ENCODE peak calls at places on chromosomes 1 and 21, in six cellular contexts. B, G, Z, Y, A and X are unnamed samples.

GRCh38 chr1:1540015-1540816 is at the start of gene TMEM240:
- DNase-seq in B (peak), G (peak), Z (peak), Y (no peak), A (peak), X (peak)

GRCh38 chr1:151716771-151717631 is at the start of gene CELF3:
- DNase-seq in B (no peak), G (no peak), Z (no peak), Y (peak), A (peak), X (no peak)

GRCh38 chr1:7581754-7582264 is 189.3 kb upstream of the VAMP3 start:
- DNase-seq in B (no peak), G (no peak), Z (peak), Y (no peak), A (no peak), X (no peak)

GRCh38 chr1:9292361-9293240 is at the start of gene SPSB1:
- DNase-seq in B (peak), G (peak), Z (peak), Y (peak), A (peak), X (no peak)

GRCh38 chr1:190175320-190175719 is 302.3 kb downstream of the BRINP3 start:
- DNase-seq in B (no peak), G (no peak), Z (no peak), Y (no peak), A (no peak), X (no peak)

GRCh38 chr1:41657679-41658078 is 173.2 kb upstream of the EDN2 start:
- DNase-seq in B (no peak), G (no peak), Z (no peak), Y (no peak), A (no peak), X (no peak)

GRCh38 chr1:100622037-100622436 is 84.1 kb downstream of the GPR88 start:
- DNase-seq in B (no peak), G (peak), Z (peak), Y (peak), A (peak), X (no peak)

GRCh38 chr1:44924835-44925464 is 61.4 kb downstream of the EIF2B3 start:
- DNase-seq in B (no peak), G (no peak), Z (peak), Y (peak), A (peak), X (no peak)

GRCh38 chr1:116764466-116764896 is 10.3 kb downstream of the CD2 start:
- DNase-seq in B (no peak), G (no peak), Z (no peak), Y (no peak), A (no peak), X (no peak)

GRCh38 chr21:35911412-35912191 is 148.7 kb downstream of the SETD4 start:
- DNase-seq in B (no peak), G (no peak), Z (no peak), Y (no peak), A (no peak), X (no peak)

GRCh38 chr21:35896060-35896459 is 164.3 kb downstream of the SETD4 start:
- DNase-seq in B (no peak), G (no peak), Z (no peak), Y (no peak), A (no peak), X (no peak)

GRCh38 chr1:66598670-66599069 is 64.7 kb downstream of the SGIP1 start:
- DNase-seq in B (no peak), G (no peak), Z (peak), Y (no peak), A (peak), X (no peak)

GRCh38 chr1:1799716-1800115 is 21.4 kb upstream of the NADK start:
- DNase-seq in B (no peak), G (no peak), Z (no peak), Y (no peak), A (no peak), X (no peak)

DNA sequence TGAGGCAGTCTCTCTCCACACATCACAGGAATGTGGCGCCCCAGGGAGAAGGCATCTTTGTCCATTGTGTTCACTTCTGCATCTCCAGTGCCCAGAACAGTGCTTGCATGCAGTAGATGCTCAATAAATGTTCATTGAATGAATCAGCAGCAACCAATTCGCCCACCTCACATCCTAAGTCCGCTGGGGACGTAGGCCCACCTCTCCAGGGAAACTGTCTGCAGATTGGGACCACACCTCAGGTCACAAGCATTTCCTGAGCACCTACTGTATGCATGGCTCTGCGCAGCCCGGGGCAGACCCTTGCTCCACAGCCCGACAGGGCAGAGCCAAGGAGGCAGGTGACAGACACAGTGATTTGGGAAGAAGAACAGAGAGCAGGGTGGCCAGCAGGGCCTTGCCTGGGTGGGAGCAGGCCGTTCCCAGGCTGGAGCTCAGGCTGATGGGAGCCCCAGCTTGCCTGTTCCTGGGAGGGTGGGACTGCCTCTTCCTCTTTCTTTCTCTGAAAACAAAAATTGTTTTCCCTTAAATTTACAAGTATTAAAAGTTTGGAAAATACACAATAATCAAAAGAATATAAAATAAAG is 25.8 kb upstream of the RUNX3 start:
- DNase-seq in B (no peak), G (no peak), Z (no peak), Y (no peak), A (no peak), X (no peak)
- H3K4me3 ChIP-seq in B (no peak), G (no peak), Z (no peak), Y (no peak), A (no peak), X (no peak)

GRCh38 chr1:82454431-82454830 is 653.7 kb downstream of the ADGRL2 start:
- DNase-seq in B (no peak), G (no peak), Z (no peak), Y (no peak), A (no peak), X (no peak)
- H3K4me3 ChIP-seq in B (no peak), G (no peak), Z (no peak), Y (no peak), A (no peak), X (no peak)

GRCh38 chr1:10754571-10755329 is 41.7 kb downstream of the CASZ1 start:
- DNase-seq in B (no peak), G (no peak), Z (no peak), Y (no peak), A (no peak), X (no peak)
- H3K4me3 ChIP-seq in B (no peak), G (no peak), Z (no peak), Y (no peak), A (no peak), X (no peak)

DNA sequence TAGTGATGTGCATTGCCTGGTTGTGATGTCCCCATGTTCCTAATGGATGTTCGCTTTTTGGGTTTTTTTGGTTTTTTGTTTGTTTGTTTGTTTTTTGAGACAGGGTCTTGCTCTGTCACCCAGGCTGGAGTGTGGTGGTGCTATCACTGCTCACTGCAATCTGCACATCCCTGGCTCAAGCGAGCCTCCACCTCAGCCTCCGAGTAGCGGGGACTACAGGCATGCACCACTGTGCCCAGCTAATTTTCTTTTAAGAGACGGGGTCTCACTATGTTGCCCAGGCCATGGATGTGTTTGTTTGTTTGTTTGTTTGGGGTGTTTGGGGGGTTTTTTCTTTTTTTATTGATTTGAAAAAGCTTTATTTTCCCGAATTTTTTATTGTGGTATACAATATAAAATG is 2.1 kb downstream of the COL6A2 start:
- DNase-seq in B (no peak), G (no peak), Z (peak), Y (no peak), A (no peak), X (no peak)
- H3K4me3 ChIP-seq in B (peak), G (peak), Z (peak), Y (no peak), A (peak), X (peak)

GRCh38 chr1:10530756-10531155 is 56.0 kb downstream of the PEX14 start:
- DNase-seq in B (no peak), G (no peak), Z (no peak), Y (no peak), A (peak), X (no peak)
- H3K4me3 ChIP-seq in B (no peak), G (peak), Z (no peak), Y (no peak), A (no peak), X (peak)